ENCODE peak calls at places on chromosome 14, in nine cellular contexts. S, L, G, R, X, O, B, Q and D are unnamed samples.

GRCh38 chr14:52048641-52049204 is 20.1 kb downstream of the NID2 start:
- DNase-seq in S (no peak), L (no peak), G (no peak), R (no peak), X (no peak), O (no peak), B (no peak), Q (no peak), D (no peak)

GRCh38 chr14:70045715-70046535 is 142.8 kb downstream of the SLC8A3 start:
- DNase-seq in S (peak; percentile 61), L (peak; percentile 62), G (peak; percentile 51), R (no peak), X (peak; percentile 71), O (peak; percentile 94), B (no peak), Q (peak; percentile 6), D (peak; percentile 61)

GRCh38 chr14:91987192-91987591 is 39.7 kb upstream of the FBLN5 start:
- DNase-seq in S (no peak), L (no peak), G (no peak), R (no peak), X (no peak), O (no peak), B (no peak), Q (no peak), D (peak; percentile 5)

GRCh38 chr14:76109087-76109880 is 42.4 kb upstream of the GPATCH2L start:
- DNase-seq in S (no peak), L (no peak), G (no peak), R (no peak), X (no peak), O (no peak), B (no peak), Q (no peak), D (no peak)

GRCh38 chr14:70567791-70568190 is 32.7 kb downstream of the MED6 start:
- DNase-seq in S (no peak), L (peak; percentile 3), G (peak; percentile 39), R (no peak), X (no peak), O (no peak), B (peak; percentile 8), Q (no peak), D (no peak)

GRCh38 chr14:36070056-36071043 is 106.2 kb downstream of the PTCSC3 start:
- DNase-seq in S (peak; percentile 62), L (peak; percentile 65), G (peak; percentile 56), R (no peak), X (peak; percentile 73), O (peak; percentile 82), B (peak; percentile 27), Q (no peak), D (no peak)

GRCh38 chr14:77498120-77498979 is at the start of gene ISM2:
- DNase-seq in S (peak; percentile 45), L (peak; percentile 28), G (peak; percentile 82), R (peak; percentile 13), X (peak; percentile 50), O (peak; percentile 70), B (no peak), Q (peak; percentile 88), D (no peak)

GRCh38 chr14:23063601-23064000 is 6.3 kb upstream of the CDH24 start:
- DNase-seq in S (no peak), L (no peak), G (no peak), R (no peak), X (no peak), O (no peak), B (no peak), Q (no peak), D (no peak)

GRCh38 chr14:106876711-106877110 is 1350.3 kb downstream of the TMEM121 start:
- DNase-seq in S (no peak), L (no peak), G (no peak), R (no peak), X (no peak), O (no peak), B (no peak), Q (no peak), D (no peak)

GRCh38 chr14:35159742-35160409 is 37.5 kb downstream of the PRORP start:
- DNase-seq in S (no peak), L (no peak), G (no peak), R (no peak), X (no peak), O (no peak), B (peak; percentile 54), Q (no peak), D (no peak)

GRCh38 chr14:83042858-83043257 is 1509.2 kb upstream of the SEL1L start:
- DNase-seq in S (no peak), L (no peak), G (no peak), R (no peak), X (no peak), O (no peak), B (no peak), Q (no peak), D (no peak)

GRCh38 chr14:104860414-104860813 is 4.7 kb upstream of the CEP170B start:
- DNase-seq in S (no peak), L (no peak), G (no peak), R (no peak), X (no peak), O (no peak), B (no peak), Q (no peak), D (no peak)

GRCh38 chr14:101813171-101813759 is 51.8 kb downstream of the PPP2R5C start:
- DNase-seq in S (no peak), L (no peak), G (no peak), R (no peak), X (no peak), O (no peak), B (no peak), Q (no peak), D (peak; percentile 78)

GRCh38 chr14:76763362-76764041 is 2.2 kb downstream of the VASH1 start:
- DNase-seq in S (no peak), L (no peak), G (no peak), R (no peak), X (no peak), O (no peak), B (no peak), Q (peak; percentile 26), D (no peak)

GRCh38 chr14:61342486-61342885 is 21.1 kb downstream of the PRKCH start:
- DNase-seq in S (no peak), L (no peak), G (no peak), R (peak; percentile 83), X (no peak), O (no peak), B (no peak), Q (no peak), D (no peak)

GRCh38 chr14:38593477-38593876 is 337.6 kb upstream of the CLEC14A start:
- DNase-seq in S (no peak), L (no peak), G (no peak), R (no peak), X (no peak), O (no peak), B (no peak), Q (no peak), D (no peak)